ENCODE peak calls at places on chromosomes 16 and 17, in four cellular contexts. L is GM12878, C is K562, M is IMR-90. B is an unnamed sample.

GRCh38 chr17:69363488-69364210 is 36.7 kb upstream of the ABCA5 start:
- DNase-seq in L (no peak), C (no peak), M (no peak), B (no peak)

GRCh38 chr17:42249681-42250446 is 26.3 kb downstream of the STAT5B start:
- DNase-seq in M (no peak), C (no peak), L (peak; percentile 17), B (no peak)

GRCh38 chr17:81251091-81251942 is 12.2 kb downstream of the NDUFAF8 start:
- DNase-seq in C (no peak), L (no peak), M (no peak), B (no peak)

GRCh38 chr17:69593716-69594115 is 179.2 kb downstream of the MAP2K6 start:
- DNase-seq in M (no peak), L (no peak), C (no peak), B (peak; percentile 56)

GRCh38 chr16:54204756-54205155 is 81.8 kb downstream of the IRX3 start:
- DNase-seq in M (no peak), L (no peak), C (no peak), B (no peak)

GRCh38 chr16:90009172-90009899 is 9.9 kb downstream of the DBNDD1 start:
- DNase-seq in M (no peak), C (no peak), L (no peak), B (no peak)

GRCh38 chr17:10135539-10136257 is 62.7 kb downstream of the GAS7 start:
- DNase-seq in M (peak; percentile 56), C (no peak), L (no peak), B (no peak)

GRCh38 chr17:73103661-73104335 is 11.3 kb upstream of the SLC39A11 start:
- DNase-seq in M (no peak), C (no peak), L (no peak), B (no peak)

GRCh38 chr17:11719203-11719602 is 120.9 kb downstream of the DNAH9 start:
- DNase-seq in M (no peak), L (no peak), C (no peak), B (no peak)

GRCh38 chr17:31824771-31825360 is 34.2 kb downstream of the COPRS start:
- DNase-seq in C (no peak), M (peak; percentile 39), L (no peak), B (peak; percentile 37)

GRCh38 chr16:81397879-81398516 is 46.6 kb upstream of the CMIP start:
- DNase-seq in L (no peak), M (no peak), C (no peak), B (no peak)

GRCh38 chr17:57632294-57632693 is 112.8 kb downstream of the CCDC182 start:
- DNase-seq in M (no peak), L (no peak), C (no peak), B (no peak)

GRCh38 chr16:28873543-28874201 is 4.6 kb upstream of the ATP2A1 start:
- DNase-seq in L (no peak), M (no peak), C (peak; percentile 80), B (no peak)

GRCh38 chr17:32100971-32101631 is 41.2 kb upstream of the RHOT1 start:
- DNase-seq in M (no peak), L (no peak), C (no peak), B (peak; percentile 50)

GRCh38 chr17:31134526-31134925 is 39.7 kb downstream of the NF1 start:
- DNase-seq in M (no peak), C (no peak), L (no peak), B (no peak)

GRCh38 chr17:39608142-39608541 is 422 bp upstream of the NEUROD2 start:
- DNase-seq in M (no peak), L (no peak), C (no peak), B (no peak)

GRCh38 chr17:75536401-75536800 is 10.9 kb downstream of the LLGL2 start:
- DNase-seq in C (no peak), L (no peak), M (no peak), B (no peak)

GRCh38 chr17:75531724-75532090 is 6.2 kb downstream of the LLGL2 start:
- DNase-seq in C (no peak), L (no peak), M (no peak), B (no peak)

GRCh38 chr17:75539969-75540729 is 14.7 kb downstream of the LLGL2 start:
- DNase-seq in C (no peak), M (no peak), L (no peak), B (no peak)

GRCh38 chr17:75535119-75535537 is 9.6 kb downstream of the LLGL2 start:
- DNase-seq in C (no peak), M (no peak), L (peak; percentile 26), B (no peak)

DNA sequence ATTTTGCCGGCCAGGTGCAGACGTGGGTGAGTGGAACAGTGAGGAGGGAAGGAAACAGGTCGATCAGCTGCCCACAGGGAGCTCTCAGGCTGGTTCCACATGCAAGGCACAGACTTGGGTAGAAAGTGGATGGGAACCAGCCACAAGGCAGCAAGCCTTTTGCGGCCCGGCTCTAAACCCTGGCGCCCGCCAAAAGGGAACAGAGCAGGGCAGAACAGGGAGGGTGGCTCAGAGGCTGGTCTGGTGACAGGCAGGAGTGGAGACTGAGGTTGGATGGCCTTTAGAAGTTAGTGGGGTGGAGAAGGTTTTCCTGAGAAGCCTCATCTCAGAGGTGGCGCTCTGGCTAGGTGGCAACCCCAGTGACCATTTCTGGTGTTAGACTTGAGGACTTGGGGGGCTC is 10.4 kb downstream of the LLGL2 start:
- DNase-seq in C (no peak), L (no peak), M (no peak), B (no peak)
- TF ChIP-seq FOS in C (no peak), L (no peak), M (no peak), B (no peak)

GRCh38 chr16:5415123-5415522 is 317.5 kb upstream of the EEF2KMT start:
- DNase-seq in M (no peak), L (no peak), C (no peak), B (no peak)
- H3K4me2 ChIP-seq in M (no peak overlapping the region), L (no peak overlapping the region), C (no peak overlapping the region), B (no peak overlapping the region)

GRCh38 chr17:50190278-50191069 is 11.0 kb downstream of the COL1A1 start:
- DNase-seq in M (no peak), C (no peak), L (no peak), B (no peak)
- TF ChIP-seq FOS in M (no peak), C (no peak), L (no peak), B (no peak)

DNA sequence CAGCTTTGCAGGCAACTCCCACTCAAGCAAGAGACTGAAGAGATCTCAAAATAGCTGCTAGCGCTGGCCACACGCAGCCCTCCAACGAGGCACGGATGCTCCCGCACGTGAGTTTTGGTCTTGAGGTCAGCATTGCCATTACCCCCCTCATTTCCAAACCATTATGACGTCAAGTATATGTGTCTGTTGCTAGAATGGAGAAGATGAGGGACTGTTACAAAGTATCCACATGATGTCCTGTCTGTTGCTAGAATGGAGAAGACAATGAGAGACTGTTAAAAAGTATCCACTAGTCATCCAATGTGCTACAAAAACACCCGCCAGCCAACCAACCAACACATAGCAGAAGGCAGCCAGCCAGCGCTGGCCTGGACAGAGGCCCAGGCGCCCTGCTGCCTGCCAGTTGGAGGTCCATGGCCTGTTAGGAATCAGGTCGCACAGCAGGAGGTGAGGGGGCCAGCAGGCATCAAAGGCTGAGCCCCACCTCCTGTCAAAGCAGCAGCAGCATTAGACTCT is 24.8 kb downstream of the KLHDC4 start:
- DNase-seq in L (no peak), M (peak; percentile 6), C (no peak), B (no peak)
- H3K4me2 ChIP-seq in L (no peak overlapping the region), M (no peak overlapping the region), C (no peak overlapping the region), B (no peak overlapping the region)

DNA sequence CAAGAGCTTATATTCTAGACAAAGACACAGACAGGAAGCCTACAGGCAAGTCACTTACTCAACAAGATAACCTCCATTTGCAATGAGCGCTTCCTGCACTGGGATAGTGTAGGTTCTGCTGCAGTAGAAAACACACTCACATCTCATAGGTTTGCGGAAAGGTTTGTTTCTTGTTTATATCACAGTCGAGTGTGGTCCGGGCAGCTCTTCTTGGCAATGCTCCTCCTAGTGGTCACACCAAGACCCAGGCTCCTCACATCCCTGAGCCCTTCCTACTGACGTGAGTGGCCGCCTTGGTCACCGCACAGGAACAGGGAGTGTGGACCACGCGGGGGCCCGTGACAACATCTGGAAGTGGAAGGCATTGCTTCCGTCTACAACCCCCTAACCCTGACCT is 48.0 kb upstream of the RBFOX3 start:
- DNase-seq in C (peak; percentile 43), M (peak; percentile 21), L (no peak), B (peak; percentile 32)
- TF ChIP-seq FOS in C (no peak), M (no peak), L (no peak), B (no peak)

GRCh38 chr17:7348478-7349242 is 3.3 kb upstream of the KCTD11 start:
- DNase-seq in M (peak; percentile 47), C (no peak), L (no peak), B (no peak)
- H3K4me2 ChIP-seq in M (no peak overlapping the region), C (no peak overlapping the region), L (no peak overlapping the region), B (no peak overlapping the region)

DNA sequence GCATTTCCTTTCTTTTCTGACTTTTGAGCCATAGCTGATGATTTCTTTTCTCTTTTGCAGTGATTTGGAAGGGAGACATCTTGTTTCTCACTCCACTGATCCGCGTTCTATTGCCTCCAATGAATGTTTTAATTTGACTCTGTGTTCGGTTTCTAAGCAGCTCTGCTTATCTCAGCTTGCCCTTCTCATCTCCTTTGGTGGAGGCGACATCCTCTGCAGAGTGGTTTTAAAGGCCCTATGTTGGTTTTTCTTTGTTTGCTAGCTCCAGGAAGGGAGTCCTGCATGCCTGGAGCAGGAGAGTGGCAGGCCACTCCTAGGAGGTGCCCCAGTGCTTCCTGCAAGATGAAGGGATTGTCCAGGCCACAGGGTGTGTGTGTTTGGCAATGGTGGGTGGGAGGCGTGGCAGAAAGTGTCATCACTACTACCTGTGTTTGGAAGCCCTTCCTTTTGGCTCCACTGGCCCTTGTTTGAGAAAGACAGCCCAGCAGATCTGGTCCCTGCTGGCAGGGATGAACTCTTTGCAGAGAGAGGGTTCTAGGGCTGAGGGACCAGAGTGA is 13.6 kb downstream of the SMPD3 start:
- DNase-seq in L (no peak), M (no peak), C (no peak), B (no peak)
- TF ChIP-seq FOS in L (no peak), M (no peak), C (no peak), B (no peak)

GRCh38 chr17:21263351-21263750 is 10.1 kb upstream of the NATD1 start:
- DNase-seq in C (no peak), L (no peak), M (peak; percentile 67), B (no peak)
- H3K4me2 ChIP-seq in C (no peak overlapping the region), L (no peak overlapping the region), M (no peak overlapping the region), B (no peak overlapping the region)